ENCODE peak calls at places on chromosomes 11 and 22, in six cellular contexts. H is heart left ventricle, D is upper lobe of left lung, G is Peyer's patch, K is PC-3, M is neural progenitor cell. C is an unnamed sample.

GRCh38 chr11:126375726-126376125 is 20.2 kb downstream of the ST3GAL4 start:
- DNase-seq in K (peak; percentile 71), D (no peak), G (no peak), M (no peak), H (no peak), C (no peak)

GRCh38 chr11:32893947-32894827 is 1.6 kb downstream of the QSER1 start:
- DNase-seq in M (peak; percentile 69), G (peak; percentile 49), H (no peak), K (peak; percentile 78), D (peak; percentile 61), C (no peak)

GRCh38 chr11:124329787-124330478 is 9.9 kb upstream of the OR8D2 start:
- DNase-seq in K (peak; percentile 30), G (no peak), D (no peak), H (no peak), M (no peak), C (no peak)

GRCh38 chr22:24952837-24953293 is 349 bp downstream of the KIAA1671 start:
- DNase-seq in D (peak; percentile 73), K (peak; percentile 71), G (peak; percentile 69), H (peak; percentile 33), M (peak; percentile 88), C (peak; percentile 86)

GRCh38 chr11:7512525-7513209 is 1.1 kb upstream of the PPFIBP2 start:
- DNase-seq in K (no peak), M (no peak), H (peak; percentile 84), G (peak; percentile 90), D (peak; percentile 85), C (peak; percentile 94)

GRCh38 chr22:41544671-41545476 is 604 bp upstream of the POLR3H start:
- DNase-seq in H (no peak), K (no peak), M (peak; percentile 42), D (no peak), G (no peak), C (no peak)

GRCh38 chr11:120168960-120169681 is 31.2 kb upstream of the TRIM29 start:
- DNase-seq in H (peak; percentile 73), M (peak; percentile 85), D (peak; percentile 48), G (peak; percentile 75), K (peak; percentile 77), C (peak; percentile 88)

GRCh38 chr11:95715777-95716241 is 73.8 kb downstream of the FAM76B start:
- DNase-seq in G (peak; percentile 80), H (no peak), M (no peak), D (no peak), K (peak; percentile 46), C (no peak)

GRCh38 chr22:39967996-39968968 is 8.1 kb downstream of the TMA7B start:
- DNase-seq in H (no peak), M (peak; percentile 87), G (no peak), K (no peak), D (no peak), C (no peak)

GRCh38 chr22:41048791-41049717 is 43.3 kb upstream of the EP300 start:
- DNase-seq in K (no peak), D (peak; percentile 61), M (peak; percentile 74), H (peak; percentile 77), G (peak; percentile 57), C (peak; percentile 89)

GRCh38 chr22:42428760-42429159 is 3.4 kb downstream of the NFAM1 start:
- DNase-seq in M (no peak), K (no peak), D (no peak), H (no peak), G (no peak), C (no peak)

GRCh38 chr11:134956461-134957209 is 544.6 kb upstream of the B3GAT1 start:
- DNase-seq in G (no peak), D (no peak), H (no peak), K (no peak), M (no peak), C (no peak)

GRCh38 chr22:46575915-46576555 is 38.6 kb upstream of the CELSR1 start:
- DNase-seq in K (no peak), M (peak; percentile 20), H (peak; percentile 33), G (peak; percentile 79), D (peak; percentile 63), C (peak; percentile 73)

GRCh38 chr22:46707305-46707704 is 30.7 kb downstream of the CERK start:
- DNase-seq in G (no peak), D (no peak), M (no peak), K (no peak), H (no peak), C (no peak)

GRCh38 chr22:40057652-40058051 is 62.9 kb downstream of the FAM83F start:
- DNase-seq in K (no peak), G (no peak), M (no peak), H (no peak), D (no peak), C (no peak)

GRCh38 chr11:12121504-12121903 is 11.1 kb downstream of the MICAL2 start:
- DNase-seq in G (no peak), H (no peak), M (no peak), K (no peak), D (no peak), C (no peak)

DNA sequence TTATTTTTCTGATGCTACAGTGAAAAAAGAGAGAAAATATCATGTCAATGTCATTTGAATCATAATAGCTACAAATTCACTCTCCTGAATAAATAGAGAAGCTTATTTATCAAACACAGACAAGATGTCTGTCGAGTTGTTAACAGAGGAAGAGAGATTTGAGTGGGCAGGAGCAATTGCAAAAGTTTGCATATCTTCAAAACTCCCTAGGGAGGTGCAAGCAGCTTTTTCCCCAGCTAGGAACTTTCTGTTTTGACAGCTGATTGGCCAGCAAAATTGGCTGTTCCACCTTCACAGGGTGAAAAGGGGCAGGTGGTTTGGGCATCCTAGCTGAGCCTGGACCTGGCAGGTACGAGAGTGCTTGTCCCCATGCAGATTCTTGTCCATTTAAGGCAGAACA is 98.2 kb downstream of the NTM start:
- DNase-seq in K (no peak), H (no peak), M (no peak), D (no peak), G (no peak), C (no peak)
- H3K27ac ChIP-seq in K (no peak overlapping the region), H (no peak overlapping the region), M (no peak overlapping the region), D (no peak overlapping the region), G (no peak overlapping the region), C (no peak overlapping the region)

GRCh38 chr11:112453601-112454577 is 193.2 kb upstream of the PLET1 start:
- DNase-seq in G (peak; percentile 67), H (no peak), D (peak; percentile 62), M (peak; percentile 37), K (peak; percentile 60), C (no peak)
- TF ChIP-seq CTCF in G (peak; percentile 17), H (peak; percentile 29), D (peak; percentile 22), M (peak; percentile 50), K (peak; percentile 59), C (peak; percentile 39)

GRCh38 chr11:1485504-1485885 is 1.1 kb downstream of the MOB2 start:
- DNase-seq in H (no peak), M (no peak), D (no peak), G (no peak), K (no peak), C (peak; percentile 67)
- H3K4me3 ChIP-seq in H (no peak overlapping the region), M (no peak overlapping the region), D (no peak overlapping the region), G (peak overlapping the region; percentile 20), K (no peak overlapping the region), C (no peak overlapping the region)

GRCh38 chr11:63907808-63908530 is 9.0 kb downstream of the RCOR2 start:
- DNase-seq in K (no peak), M (peak; percentile 72), H (no peak), D (no peak), G (no peak), C (no peak)
- H3K27ac ChIP-seq in K (no peak overlapping the region), M (peak overlapping the region; percentile 67), H (no peak overlapping the region), D (no peak overlapping the region), G (no peak overlapping the region), C (no peak overlapping the region)

GRCh38 chr11:26278354-26278753 is 53.6 kb upstream of the ANO3 start:
- DNase-seq in D (no peak), H (no peak), M (no peak), K (no peak), G (no peak), C (no peak)
- TF ChIP-seq CTCF in D (no peak), H (no peak), M (peak; percentile 24), K (peak; percentile 31), G (no peak), C (no peak)

GRCh38 chr11:518463-519202 is 11.6 kb upstream of the RNH1 start:
- DNase-seq in K (peak; percentile 95), H (peak; percentile 86), G (peak; percentile 95), M (peak; percentile 86), D (peak; percentile 95), C (peak; percentile 97)
- H3K4me3 ChIP-seq in K (no peak overlapping the region), H (peak overlapping the region; percentile 22), G (no peak overlapping the region), M (no peak overlapping the region), D (no peak overlapping the region), C (no peak overlapping the region)

C was measured in kidney.